ENCODE peak calls at places on chromosome 19, in six cellular contexts. Y, E, F, S, B and M are unnamed samples.

GRCh38 chr19:48553676-48554384 is 1.9 kb downstream of the SULT2B1 start:
- DNase-seq in Y (peak), S (peak), E (peak), F (no peak), B (peak), M (peak)

GRCh38 chr19:58229255-58229639 is 533 bp downstream of the ZNF544 start:
- DNase-seq in B (no peak), E (no peak), S (peak), F (peak), Y (peak), M (peak)

GRCh38 chr19:37909661-37910199 is 2.7 kb downstream of the SIPA1L3 start:
- DNase-seq in F (no peak), B (no peak), S (no peak), Y (no peak), E (no peak), M (no peak)

GRCh38 chr19:3982701-3983541 is 2.3 kb downstream of the EEF2 start:
- DNase-seq in S (no peak), F (no peak), Y (peak), B (no peak), E (peak), M (peak)

GRCh38 chr19:58091251-58091995 is 6.6 kb downstream of the ZSCAN18 start:
- DNase-seq in S (no peak), E (no peak), Y (no peak), F (no peak), B (no peak), M (peak)

GRCh38 chr19:51034704-51035103 is at the start of gene KLK12:
- DNase-seq in S (no peak), Y (peak), F (no peak), E (no peak), B (no peak), M (no peak)

GRCh38 chr19:441213-441823 is 19.5 kb downstream of the SHC2 start:
- DNase-seq in S (no peak), E (no peak), F (no peak), Y (no peak), B (no peak), M (no peak)

GRCh38 chr19:36140289-36141038 is 598 bp downstream of the CAPNS1 start:
- DNase-seq in E (peak), Y (peak), B (peak), S (peak), F (peak), M (peak)

GRCh38 chr19:13953021-13953531 is 767 bp downstream of the DCAF15 start:
- DNase-seq in B (no peak), E (no peak), S (no peak), F (no peak), Y (peak), M (peak)

GRCh38 chr19:23098988-23099387 is 17.8 kb upstream of the ZNF730 start:
- DNase-seq in E (no peak), S (peak), Y (no peak), F (no peak), B (no peak), M (no peak)

GRCh38 chr19:13849991-13850909 is 26.7 kb upstream of the NANOS3 start:
- DNase-seq in F (peak), B (peak), Y (peak), E (peak), S (peak), M (peak)

GRCh38 chr19:33690461-33691427 is 69.0 kb downstream of the CHST8 start:
- DNase-seq in F (no peak), B (no peak), E (no peak), S (no peak), Y (peak), M (peak)

GRCh38 chr19:23971598-23971997 is 56.9 kb downstream of the ZNF726 start:
- DNase-seq in F (no peak), S (no peak), Y (no peak), E (no peak), B (no peak), M (no peak)

GRCh38 chr19:33064117-33064777 is 441 bp downstream of the RHPN2 start:
- DNase-seq in S (no peak), E (peak), B (no peak), Y (peak), F (peak), M (peak)

GRCh38 chr19:611506-611869 is 21.8 kb downstream of the HCN2 start:
- DNase-seq in S (peak), Y (no peak), B (no peak), E (no peak), F (no peak), M (no peak)

GRCh38 chr19:42466521-42467436 is 24.0 kb upstream of the CXCL17 start:
- DNase-seq in B (no peak), F (no peak), E (no peak), Y (no peak), S (no peak), M (no peak)

GRCh38 chr19:1856698-1857603 is 6.4 kb downstream of the KLF16 start:
- DNase-seq in Y (peak), F (peak), B (peak), E (peak), S (peak), M (peak)

GRCh38 chr19:15464394-15465385 is at the start of gene RASAL3:
- DNase-seq in S (no peak), E (no peak), Y (peak), F (peak), B (no peak), M (no peak)

GRCh38 chr19:15101479-15102082 is 5.6 kb upstream of the SYDE1 start:
- DNase-seq in Y (peak), E (peak), B (no peak), F (peak), S (peak), M (peak)

GRCh38 chr19:35011091-35011689 is 11.1 kb downstream of the GRAMD1A start:
- DNase-seq in B (no peak), S (no peak), F (peak), Y (no peak), E (no peak), M (no peak)

GRCh38 chr19:35013047-35013819 is 13.1 kb downstream of the GRAMD1A start:
- DNase-seq in Y (peak), E (peak), B (peak), S (peak), F (peak), M (peak)

GRCh38 chr19:35015576-35016351 is 14.5 kb upstream of the SCN1B start:
- DNase-seq in Y (no peak), B (no peak), F (no peak), E (no peak), S (no peak), M (no peak)

GRCh38 chr19:35011737-35012682 is 11.9 kb downstream of the GRAMD1A start:
- DNase-seq in Y (no peak), F (no peak), S (no peak), B (no peak), E (no peak), M (no peak)

DNA sequence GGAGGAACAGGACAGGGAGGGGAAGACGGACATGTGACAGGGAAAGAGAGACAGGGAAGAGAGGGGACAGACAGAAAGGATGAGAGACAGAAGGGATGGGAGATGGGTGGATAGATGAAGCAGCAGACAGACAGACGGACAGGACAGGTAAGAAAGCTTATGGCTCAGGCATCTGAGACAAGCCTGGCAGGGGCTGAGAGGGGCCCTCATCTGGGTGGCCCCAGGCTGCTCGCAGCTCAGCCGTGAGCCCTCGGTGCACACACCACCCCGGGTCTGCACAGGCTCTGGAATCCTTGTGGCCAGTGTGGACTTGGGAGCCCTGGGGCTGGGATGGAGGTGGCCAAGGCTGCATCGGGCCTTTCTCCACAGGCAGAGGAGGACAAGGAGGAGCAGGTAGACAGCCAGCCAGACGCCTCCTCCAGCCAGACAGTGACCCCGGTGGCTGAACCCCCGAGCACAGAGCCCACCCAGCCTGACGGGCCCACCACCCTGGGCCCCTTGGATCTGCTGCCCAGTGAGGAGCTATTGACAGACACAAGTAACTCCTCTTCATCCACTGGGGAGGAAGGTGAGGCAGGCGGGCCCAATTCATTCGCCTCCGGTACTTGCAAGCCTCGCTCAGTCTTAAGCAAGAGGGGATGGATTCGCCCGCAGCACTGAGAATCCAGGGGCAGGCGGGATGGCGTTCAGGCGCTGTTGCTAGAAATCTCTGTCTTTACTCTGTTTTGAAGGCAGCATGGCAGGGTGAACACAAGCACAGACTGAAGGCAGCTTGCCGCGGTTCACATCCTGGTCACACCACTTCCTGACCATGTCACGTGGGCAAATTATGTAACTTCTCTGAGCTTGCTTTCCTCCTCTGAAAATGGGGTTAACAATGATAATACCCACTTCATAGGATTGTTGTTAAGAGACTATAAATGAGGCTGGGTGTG is 14.0 kb downstream of the GRAMD1A start:
- DNase-seq in B (no peak), Y (no peak), S (no peak), F (peak), E (no peak), M (no peak)
- H3K27ac ChIP-seq in B (no peak), Y (no peak), S (no peak), F (peak), E (no peak), M (no peak)

GRCh38 chr19:9863759-9864158 is 28.6 kb downstream of the PIN1 start:
- DNase-seq in B (no peak), Y (no peak), S (no peak), E (no peak), F (no peak), M (no peak)
- H3K4me3 ChIP-seq in B (no peak), Y (no peak), S (no peak), E (no peak), F (no peak), M (no peak)

GRCh38 chr19:18922228-18922985 is 2.9 kb downstream of the DDX49 start:
- DNase-seq in F (no peak), B (no peak), Y (no peak), E (no peak), S (no peak), M (no peak)
- H3K27ac ChIP-seq in F (no peak), B (no peak), Y (no peak), E (no peak), S (no peak), M (no peak)

GRCh38 chr19:5987077-5987818 is 9.3 kb upstream of the RANBP3 start:
- DNase-seq in Y (peak), B (peak), F (peak), S (peak), E (peak), M (peak)
- H3K4me3 ChIP-seq in Y (no peak), B (peak), F (peak), S (peak), E (no peak), M (no peak)

DNA sequence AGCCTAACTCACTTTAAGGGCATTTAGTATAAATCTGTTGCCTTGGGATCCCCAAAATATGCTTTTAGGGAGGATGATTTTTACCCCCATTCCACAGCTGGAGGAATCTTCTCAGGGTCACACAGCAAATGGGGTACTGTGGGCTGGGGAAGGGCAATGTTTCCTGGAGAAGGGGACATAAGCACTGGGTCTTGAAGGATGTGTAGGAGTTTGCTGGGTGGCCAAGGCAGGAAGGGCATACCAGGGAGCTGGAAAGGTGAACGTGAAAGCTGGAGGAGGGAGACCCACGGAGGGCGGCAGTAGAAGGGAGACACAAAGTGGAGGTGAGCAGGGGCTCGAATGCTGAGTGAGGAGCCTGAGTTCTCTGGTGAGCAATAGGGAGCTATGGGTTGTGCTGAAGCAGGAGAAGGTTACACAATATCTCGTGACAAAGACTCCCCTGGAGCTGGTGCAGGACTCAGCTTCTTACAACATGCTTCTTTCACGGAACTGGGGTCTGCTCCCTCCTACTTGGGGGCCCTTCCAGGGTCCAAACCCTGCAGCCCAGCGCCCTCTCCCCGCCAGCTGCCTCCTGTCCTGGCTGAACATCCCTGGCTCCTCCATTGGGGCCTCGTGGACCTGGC is 11.0 kb downstream of the CILP2 start:
- DNase-seq in E (no peak), B (no peak), F (no peak), S (no peak), Y (no peak), M (no peak)
- H3K27ac ChIP-seq in E (no peak), B (no peak), F (no peak), S (no peak), Y (no peak), M (no peak)

GRCh38 chr19:12202250-12202649 is 39.4 kb downstream of the ZNF136 start:
- DNase-seq in Y (peak), E (peak), S (no peak), B (no peak), F (peak), M (peak)

GRCh38 chr19:12205296-12205695 is 42.4 kb downstream of the ZNF136 start:
- DNase-seq in Y (no peak), E (no peak), S (no peak), F (no peak), B (no peak), M (no peak)

DNA sequence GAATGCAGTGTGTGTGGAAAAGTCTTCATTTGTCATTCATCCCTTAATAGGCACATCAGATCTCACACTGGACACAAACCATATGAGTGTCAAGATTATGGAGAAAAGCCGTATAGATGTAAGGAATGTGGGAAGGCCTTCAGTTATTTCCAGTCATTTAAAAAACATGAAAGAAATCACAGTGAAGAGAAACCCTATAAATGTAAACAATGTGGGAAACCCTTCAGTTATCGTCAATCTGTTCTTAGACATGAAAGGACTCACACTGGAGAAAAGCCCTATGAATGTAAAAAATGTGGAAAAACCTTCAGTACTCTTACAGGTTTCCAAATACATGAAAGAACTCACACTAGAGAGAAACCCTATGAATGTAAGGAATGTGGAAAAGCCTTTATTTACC is 45.3 kb downstream of the ZNF136 start:
- DNase-seq in Y (no peak), B (no peak), S (no peak), F (no peak), E (no peak), M (no peak)
- H3K4me3 ChIP-seq in Y (peak), B (no peak), S (no peak), F (no peak), E (no peak), M (peak)

GRCh38 chr19:30326076-30326710 is 46.0 kb upstream of the ZNF536 start:
- DNase-seq in B (no peak), F (no peak), Y (peak), S (no peak), E (no peak), M (no peak)
- H3K27ac ChIP-seq in B (no peak), F (no peak), Y (no peak), S (no peak), E (no peak), M (no peak)

GRCh38 chr19:12797141-12797587 is 4.4 kb downstream of the PRDX2 start:
- DNase-seq in Y (no peak), F (no peak), S (no peak), B (no peak), E (no peak), M (no peak)

GRCh38 chr19:12794936-12795335 is 3.6 kb downstream of the JUNB start:
- DNase-seq in S (no peak), B (no peak), F (no peak), Y (no peak), E (no peak), M (no peak)

GRCh38 chr19:12794196-12794921 is 3.1 kb downstream of the JUNB start:
- DNase-seq in B (no peak), F (peak), Y (no peak), E (no peak), S (no peak), M (no peak)

GRCh38 chr19:12793290-12794195 is 2.3 kb downstream of the JUNB start:
- DNase-seq in Y (peak), S (peak), B (peak), E (peak), F (peak), M (peak)

DNA sequence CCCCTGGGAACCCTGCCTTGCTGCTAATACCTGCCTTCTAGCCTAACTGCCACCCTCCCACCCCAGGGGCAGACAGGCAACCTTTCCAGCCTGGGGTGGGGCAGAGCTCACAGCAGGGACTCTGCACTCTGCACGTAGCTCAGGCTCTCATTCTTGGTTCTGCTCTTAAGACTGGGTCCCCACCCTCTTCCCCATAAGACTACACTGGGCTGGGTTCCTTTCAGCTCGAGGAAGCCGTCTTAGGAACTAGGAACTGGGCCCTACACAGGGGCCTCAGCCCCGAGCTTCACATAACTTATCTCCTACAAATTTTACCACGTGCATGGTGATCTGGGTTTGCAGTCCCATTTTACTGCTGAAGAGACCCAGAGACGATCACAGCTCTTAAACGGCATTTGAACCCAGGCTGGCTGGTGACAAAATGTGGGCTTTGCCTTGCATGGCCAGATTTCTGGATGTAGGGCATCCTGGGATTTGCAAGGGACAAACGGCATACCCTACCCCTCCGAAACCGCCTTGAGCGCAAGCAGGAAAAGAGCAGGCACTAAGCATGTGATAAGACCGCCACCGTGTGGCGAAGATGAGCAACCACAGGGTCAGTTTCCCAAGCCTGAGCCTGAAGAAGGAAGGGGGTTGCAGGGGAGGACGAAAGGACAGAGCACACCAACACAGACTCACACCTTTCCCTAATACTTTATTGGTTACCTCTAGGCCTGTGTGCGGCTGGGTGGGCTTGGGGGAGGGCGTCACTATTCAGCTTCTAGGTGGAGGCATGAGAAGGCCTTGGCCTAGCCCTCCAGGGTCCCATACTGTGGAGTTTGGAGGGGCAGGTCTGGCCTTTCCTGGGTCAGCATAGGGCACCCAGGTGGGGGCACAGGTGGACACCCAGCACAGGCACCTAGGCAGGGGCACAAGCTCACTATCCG is 5.1 kb downstream of the JUNB start:
- DNase-seq in B (no peak), S (peak), F (peak), E (peak), Y (peak), M (peak)
- H3K4me3 ChIP-seq in B (no peak), S (no peak), F (peak), E (no peak), Y (no peak), M (no peak)